ENCODE peak calls at places on chromosomes 16 and 17, in ten cellular contexts. One of them, this sample, is unnamed.

GRCh38 chr16:50835358-50836060 is 93.6 kb downstream of the CYLD start:
- DNase-seq in astrocyte: no peak
- DNase-seq in H1: peak; percentile 28
- DNase-seq in IMR-90: no peak
- DNase-seq in HCT116: no peak
- DNase-seq in OCI-LY7: no peak
- DNase-seq in PC-9: no peak
- DNase-seq in GM23248: no peak
- DNase-seq in hepatocyte: no peak
- DNase-seq in neuronal stem cell: no peak
- DNase-seq in this sample: no peak

GRCh38 chr16:49886554-49887121 is 30.7 kb upstream of the ZNF423 start:
- DNase-seq in astrocyte: no peak
- DNase-seq in H1: no peak
- DNase-seq in IMR-90: no peak
- DNase-seq in HCT116: no peak
- DNase-seq in OCI-LY7: no peak
- DNase-seq in PC-9: no peak
- DNase-seq in GM23248: no peak
- DNase-seq in hepatocyte: no peak
- DNase-seq in neuronal stem cell: no peak
- DNase-seq in this sample: no peak

GRCh38 chr16:2019500-2019899 is at the start of gene NPW:
- DNase-seq in astrocyte: no peak
- DNase-seq in H1: peak; percentile 78
- DNase-seq in IMR-90: no peak
- DNase-seq in HCT116: no peak
- DNase-seq in OCI-LY7: peak; percentile 16
- DNase-seq in PC-9: no peak
- DNase-seq in GM23248: peak; percentile 23
- DNase-seq in hepatocyte: no peak
- DNase-seq in neuronal stem cell: no peak
- DNase-seq in this sample: no peak

GRCh38 chr16:11259288-11259621 is 3.3 kb upstream of the SOCS1 start:
- DNase-seq in astrocyte: no peak
- DNase-seq in H1: no peak
- DNase-seq in IMR-90: no peak
- DNase-seq in HCT116: no peak
- DNase-seq in OCI-LY7: no peak
- DNase-seq in PC-9: no peak
- DNase-seq in GM23248: peak; percentile 34
- DNase-seq in hepatocyte: no peak
- DNase-seq in neuronal stem cell: no peak
- DNase-seq in this sample: no peak

GRCh38 chr17:77877674-77878355 is 80.7 kb upstream of the TNRC6C start:
- DNase-seq in astrocyte: no peak
- DNase-seq in H1: no peak
- DNase-seq in IMR-90: no peak
- DNase-seq in HCT116: no peak
- DNase-seq in OCI-LY7: no peak
- DNase-seq in PC-9: no peak
- DNase-seq in GM23248: no peak
- DNase-seq in hepatocyte: no peak
- DNase-seq in neuronal stem cell: no peak
- DNase-seq in this sample: no peak

GRCh38 chr16:22948058-22948602 is 134.2 kb downstream of the HS3ST2 start:
- DNase-seq in astrocyte: no peak
- DNase-seq in H1: peak; percentile 54
- DNase-seq in IMR-90: no peak
- DNase-seq in HCT116: no peak
- DNase-seq in OCI-LY7: no peak
- DNase-seq in PC-9: no peak
- DNase-seq in GM23248: peak; percentile 44
- DNase-seq in hepatocyte: no peak
- DNase-seq in neuronal stem cell: no peak
- DNase-seq in this sample: no peak

GRCh38 chr17:29210879-29211278 is 30.7 kb upstream of the MYO18A start:
- DNase-seq in astrocyte: no peak
- DNase-seq in H1: no peak
- DNase-seq in IMR-90: peak; percentile 73
- DNase-seq in HCT116: no peak
- DNase-seq in OCI-LY7: no peak
- DNase-seq in PC-9: no peak
- DNase-seq in GM23248: peak; percentile 72
- DNase-seq in hepatocyte: no peak
- DNase-seq in neuronal stem cell: no peak
- DNase-seq in this sample: no peak

GRCh38 chr16:23397464-23397863 is 55.5 kb downstream of the COG7 start:
- DNase-seq in astrocyte: no peak
- DNase-seq in H1: no peak
- DNase-seq in IMR-90: no peak
- DNase-seq in HCT116: no peak
- DNase-seq in OCI-LY7: no peak
- DNase-seq in PC-9: no peak
- DNase-seq in GM23248: no peak
- DNase-seq in hepatocyte: no peak
- DNase-seq in neuronal stem cell: no peak
- DNase-seq in this sample: no peak

GRCh38 chr16:69724981-69725479 is 1.3 kb downstream of the NQO1 start:
- DNase-seq in astrocyte: no peak
- DNase-seq in H1: no peak
- DNase-seq in IMR-90: no peak
- DNase-seq in HCT116: no peak
- DNase-seq in OCI-LY7: no peak
- DNase-seq in PC-9: no peak
- DNase-seq in GM23248: peak; percentile 39
- DNase-seq in hepatocyte: no peak
- DNase-seq in neuronal stem cell: no peak
- DNase-seq in this sample: no peak

GRCh38 chr17:41343031-41343430 is 7.6 kb downstream of the KRT33A start:
- DNase-seq in astrocyte: no peak
- DNase-seq in H1: no peak
- DNase-seq in IMR-90: no peak
- DNase-seq in HCT116: no peak
- DNase-seq in OCI-LY7: no peak
- DNase-seq in PC-9: no peak
- DNase-seq in GM23248: no peak
- DNase-seq in hepatocyte: no peak
- DNase-seq in neuronal stem cell: no peak
- DNase-seq in this sample: no peak
- H3K27ac ChIP-seq in astrocyte: no peak overlapping the region
- H3K27ac ChIP-seq in H1: no peak overlapping the region
- H3K27ac ChIP-seq in IMR-90: no peak overlapping the region
- H3K27ac ChIP-seq in HCT116: no peak overlapping the region
- H3K27ac ChIP-seq in OCI-LY7: no peak overlapping the region
- H3K27ac ChIP-seq in PC-9: no peak overlapping the region
- H3K27ac ChIP-seq in GM23248: no peak overlapping the region
- H3K27ac ChIP-seq in hepatocyte: no peak overlapping the region
- H3K27ac ChIP-seq in neuronal stem cell: no peak overlapping the region
- H3K27ac ChIP-seq in this sample: no peak overlapping the region

GRCh38 chr16:53220585-53220984 is 165.8 kb downstream of the CHD9 start:
- DNase-seq in astrocyte: peak; percentile 33
- DNase-seq in H1: no peak
- DNase-seq in IMR-90: peak; percentile 58
- DNase-seq in HCT116: no peak
- DNase-seq in OCI-LY7: peak; percentile 18
- DNase-seq in PC-9: no peak
- DNase-seq in GM23248: peak; percentile 74
- DNase-seq in hepatocyte: peak; percentile 5
- DNase-seq in neuronal stem cell: no peak
- DNase-seq in this sample: no peak

GRCh38 chr16:53224932-53225533 is 170.2 kb downstream of the CHD9 start:
- DNase-seq in astrocyte: peak; percentile 23
- DNase-seq in H1: no peak
- DNase-seq in IMR-90: peak; percentile 22
- DNase-seq in HCT116: no peak
- DNase-seq in OCI-LY7: no peak
- DNase-seq in PC-9: no peak
- DNase-seq in GM23248: peak; percentile 65
- DNase-seq in hepatocyte: no peak
- DNase-seq in neuronal stem cell: no peak
- DNase-seq in this sample: no peak

GRCh38 chr16:53216798-53217197 is 162.0 kb downstream of the CHD9 start:
- DNase-seq in astrocyte: no peak
- DNase-seq in H1: no peak
- DNase-seq in IMR-90: no peak
- DNase-seq in HCT116: no peak
- DNase-seq in OCI-LY7: no peak
- DNase-seq in PC-9: no peak
- DNase-seq in GM23248: no peak
- DNase-seq in hepatocyte: no peak
- DNase-seq in neuronal stem cell: no peak
- DNase-seq in this sample: no peak

GRCh38 chr16:53219795-53220194 is 165.0 kb downstream of the CHD9 start:
- DNase-seq in astrocyte: peak; percentile 19
- DNase-seq in H1: no peak
- DNase-seq in IMR-90: peak; percentile 69
- DNase-seq in HCT116: no peak
- DNase-seq in OCI-LY7: no peak
- DNase-seq in PC-9: no peak
- DNase-seq in GM23248: peak; percentile 65
- DNase-seq in hepatocyte: no peak
- DNase-seq in neuronal stem cell: no peak
- DNase-seq in this sample: peak; percentile 43
- H3K4me2 ChIP-seq in astrocyte: peak overlapping the region; percentile 48
- H3K4me2 ChIP-seq in H1: no peak overlapping the region
- H3K4me2 ChIP-seq in IMR-90: peak overlapping the region; percentile 81
- H3K4me2 ChIP-seq in HCT116: no peak overlapping the region
- H3K4me2 ChIP-seq in OCI-LY7: peak overlapping the region; percentile 22
- H3K4me2 ChIP-seq in PC-9: no peak overlapping the region
- H3K4me2 ChIP-seq in GM23248: peak overlapping the region; percentile 80
- H3K4me2 ChIP-seq in hepatocyte: no peak overlapping the region
- H3K4me2 ChIP-seq in neuronal stem cell: no peak overlapping the region
- H3K4me2 ChIP-seq in this sample: peak overlapping the region; percentile 26

GRCh38 chr16:84561291-84561690 is 56.6 kb downstream of the COTL1 start:
- DNase-seq in astrocyte: no peak
- DNase-seq in H1: no peak
- DNase-seq in IMR-90: no peak
- DNase-seq in HCT116: no peak
- DNase-seq in OCI-LY7: no peak
- DNase-seq in PC-9: no peak
- DNase-seq in GM23248: no peak
- DNase-seq in hepatocyte: no peak
- DNase-seq in neuronal stem cell: no peak
- DNase-seq in this sample: no peak

GRCh38 chr16:84560269-84560668 is 55.8 kb upstream of the MEAK7 start:
- DNase-seq in astrocyte: no peak
- DNase-seq in H1: no peak
- DNase-seq in IMR-90: no peak
- DNase-seq in HCT116: no peak
- DNase-seq in OCI-LY7: no peak
- DNase-seq in PC-9: no peak
- DNase-seq in GM23248: no peak
- DNase-seq in hepatocyte: no peak
- DNase-seq in neuronal stem cell: no peak
- DNase-seq in this sample: no peak

GRCh38 chr16:84563316-84563715 is 54.6 kb downstream of the COTL1 start:
- DNase-seq in astrocyte: no peak
- DNase-seq in H1: no peak
- DNase-seq in IMR-90: no peak
- DNase-seq in HCT116: no peak
- DNase-seq in OCI-LY7: no peak
- DNase-seq in PC-9: no peak
- DNase-seq in GM23248: no peak
- DNase-seq in hepatocyte: no peak
- DNase-seq in neuronal stem cell: no peak
- DNase-seq in this sample: no peak

GRCh38 chr16:84563776-84564420 is 54.0 kb downstream of the COTL1 start:
- DNase-seq in astrocyte: no peak
- DNase-seq in H1: no peak
- DNase-seq in IMR-90: no peak
- DNase-seq in HCT116: no peak
- DNase-seq in OCI-LY7: no peak
- DNase-seq in PC-9: no peak
- DNase-seq in GM23248: no peak
- DNase-seq in hepatocyte: no peak
- DNase-seq in neuronal stem cell: no peak
- DNase-seq in this sample: no peak

DNA sequence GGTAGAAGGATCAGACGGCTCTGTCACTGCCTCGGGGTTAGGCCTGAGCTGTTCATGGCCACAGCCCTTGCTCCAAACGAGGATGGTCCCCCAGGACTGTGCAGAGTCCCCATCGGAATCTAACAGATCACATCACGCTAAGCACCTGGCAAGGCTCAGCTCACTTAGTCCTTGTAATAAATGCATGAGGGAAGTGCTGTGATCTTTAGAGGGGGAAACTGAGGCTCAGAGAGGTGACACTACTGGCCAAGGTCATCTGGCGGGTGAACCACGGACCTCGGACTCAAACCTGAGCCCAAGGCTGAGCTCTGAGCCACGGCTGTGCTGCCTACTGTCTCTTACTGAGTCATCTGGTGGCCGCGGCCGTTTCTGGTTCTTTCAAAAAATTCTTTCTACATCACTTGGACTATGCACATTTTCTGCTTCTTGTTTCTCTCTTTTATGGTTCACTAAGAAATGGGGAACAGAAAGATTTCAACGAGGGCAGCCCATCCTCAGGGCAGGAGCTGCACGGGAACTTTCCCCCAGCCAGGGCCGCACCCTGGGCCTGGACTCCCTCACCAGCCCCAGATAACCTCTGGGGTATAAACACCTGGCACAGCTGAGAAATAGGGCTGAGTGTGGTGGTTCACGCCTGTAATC is 55.6 kb downstream of the COTL1 start:
- DNase-seq in astrocyte: no peak
- DNase-seq in H1: no peak
- DNase-seq in IMR-90: no peak
- DNase-seq in HCT116: no peak
- DNase-seq in OCI-LY7: peak; percentile 24
- DNase-seq in PC-9: no peak
- DNase-seq in GM23248: no peak
- DNase-seq in hepatocyte: no peak
- DNase-seq in neuronal stem cell: no peak
- DNase-seq in this sample: no peak
- H3K27ac ChIP-seq in astrocyte: no peak overlapping the region
- H3K27ac ChIP-seq in H1: no peak overlapping the region
- H3K27ac ChIP-seq in IMR-90: no peak overlapping the region
- H3K27ac ChIP-seq in HCT116: no peak overlapping the region
- H3K27ac ChIP-seq in OCI-LY7: peak overlapping the region; percentile 1
- H3K27ac ChIP-seq in PC-9: no peak overlapping the region
- H3K27ac ChIP-seq in GM23248: no peak overlapping the region
- H3K27ac ChIP-seq in hepatocyte: no peak overlapping the region
- H3K27ac ChIP-seq in neuronal stem cell: no peak overlapping the region
- H3K27ac ChIP-seq in this sample: no peak overlapping the region

DNA sequence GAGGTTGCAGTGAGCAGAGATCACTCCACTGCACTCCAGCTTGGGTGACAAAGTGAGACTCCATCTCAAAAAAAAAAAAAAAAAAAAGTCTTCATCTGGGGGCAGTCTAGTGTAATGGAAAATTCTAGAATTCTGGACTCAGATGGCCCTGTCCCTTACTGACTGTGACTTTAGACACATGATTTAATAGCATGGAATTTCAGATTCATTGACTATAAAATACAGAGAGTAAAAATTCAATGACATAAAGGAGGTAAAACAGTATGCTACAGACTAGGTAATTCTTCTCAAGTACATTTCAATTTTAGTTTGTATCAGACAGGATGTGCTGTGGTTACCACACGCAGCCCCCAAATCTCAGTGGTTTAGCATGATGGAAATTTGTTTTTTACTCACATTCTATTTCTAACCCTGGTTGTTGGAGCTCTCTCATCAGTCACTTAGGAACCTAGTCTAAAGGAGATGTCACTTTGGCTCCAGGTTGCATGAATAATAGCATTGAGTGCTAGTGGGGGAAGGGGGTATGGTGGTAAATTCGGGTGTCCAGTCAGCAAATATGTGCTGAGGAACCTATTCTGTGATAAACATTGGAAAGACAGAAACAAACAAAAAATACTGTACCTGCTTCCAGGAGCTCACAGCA is 444.0 kb downstream of the XYLT1 start:
- DNase-seq in astrocyte: no peak
- DNase-seq in H1: no peak
- DNase-seq in IMR-90: no peak
- DNase-seq in HCT116: no peak
- DNase-seq in OCI-LY7: no peak
- DNase-seq in PC-9: no peak
- DNase-seq in GM23248: no peak
- DNase-seq in hepatocyte: no peak
- DNase-seq in neuronal stem cell: no peak
- DNase-seq in this sample: no peak
- H3K4me2 ChIP-seq in astrocyte: no peak overlapping the region
- H3K4me2 ChIP-seq in H1: no peak overlapping the region
- H3K4me2 ChIP-seq in IMR-90: no peak overlapping the region
- H3K4me2 ChIP-seq in HCT116: no peak overlapping the region
- H3K4me2 ChIP-seq in OCI-LY7: no peak overlapping the region
- H3K4me2 ChIP-seq in PC-9: no peak overlapping the region
- H3K4me2 ChIP-seq in GM23248: no peak overlapping the region
- H3K4me2 ChIP-seq in hepatocyte: no peak overlapping the region
- H3K4me2 ChIP-seq in neuronal stem cell: no peak overlapping the region
- H3K4me2 ChIP-seq in this sample: no peak overlapping the region